ENCODE peak calls at places on chromosome 7, in four cellular contexts. One of them, this sample, is unnamed. For H3K27me3, the result is how much of the 10 kb centered on the place peaks cover.

GRCh38 chr7:87220026-87220733 is 648 bp upstream of the TMEM243 start:
- DNase-seq in spleen: peak
- DNase-seq in K562: peak
- DNase-seq in HepG2: peak
- DNase-seq in this sample: no peak

GRCh38 chr7:149696313-149696712 is 77.1 kb downstream of the ZNF467 start:
- DNase-seq in K562: no peak
- DNase-seq in HepG2: no peak
- DNase-seq in spleen: no peak
- DNase-seq in this sample: no peak

GRCh38 chr7:38482521-38482920 is 148.7 kb downstream of the AMPH start:
- DNase-seq in HepG2: no peak
- DNase-seq in spleen: no peak
- DNase-seq in K562: no peak
- DNase-seq in this sample: peak

GRCh38 chr7:28165971-28166955 is 14.3 kb downstream of the JAZF1 start:
- DNase-seq in K562: no peak
- DNase-seq in spleen: no peak
- DNase-seq in HepG2: no peak
- DNase-seq in this sample: no peak

GRCh38 chr7:17948503-17949238 is 8.4 kb upstream of the SNX13 start:
- DNase-seq in K562: no peak
- DNase-seq in HepG2: no peak
- DNase-seq in spleen: no peak
- DNase-seq in this sample: no peak

GRCh38 chr7:3882782-3883181 is 581.7 kb downstream of the SDK1 start:
- DNase-seq in HepG2: no peak
- DNase-seq in K562: no peak
- DNase-seq in spleen: no peak
- DNase-seq in this sample: no peak

GRCh38 chr7:13790611-13791010 is 198.9 kb downstream of the ETV1 start:
- DNase-seq in spleen: no peak
- DNase-seq in HepG2: no peak
- DNase-seq in K562: no peak
- DNase-seq in this sample: no peak

GRCh38 chr7:101859411-101860106 is 42.1 kb downstream of the CUX1 start:
- DNase-seq in K562: no peak
- DNase-seq in HepG2: no peak
- DNase-seq in spleen: no peak
- DNase-seq in this sample: no peak

GRCh38 chr7:128053023-128053422 is 21.8 kb upstream of the LRRC4 start:
- DNase-seq in spleen: no peak
- DNase-seq in HepG2: no peak
- DNase-seq in K562: peak
- DNase-seq in this sample: no peak

GRCh38 chr7:49001610-49002033 is 77.3 kb downstream of the CDC14C start:
- DNase-seq in spleen: no peak
- DNase-seq in HepG2: peak
- DNase-seq in K562: peak
- DNase-seq in this sample: peak

GRCh38 chr7:117381357-117381756 is 45.9 kb downstream of the ASZ1 start:
- DNase-seq in HepG2: no peak
- DNase-seq in spleen: no peak
- DNase-seq in K562: no peak
- DNase-seq in this sample: no peak

GRCh38 chr7:36286241-36286640 is 103.4 kb upstream of the ANLN start:
- DNase-seq in spleen: no peak
- DNase-seq in HepG2: no peak
- DNase-seq in K562: no peak
- DNase-seq in this sample: no peak

GRCh38 chr7:90587766-90588165 is 8.4 kb upstream of the CDK14 start:
- DNase-seq in K562: no peak
- DNase-seq in spleen: no peak
- DNase-seq in HepG2: no peak
- DNase-seq in this sample: no peak

GRCh38 chr7:66204822-66205735 is at the start of gene TPST1:
- DNase-seq in K562: peak
- DNase-seq in spleen: peak
- DNase-seq in HepG2: peak
- DNase-seq in this sample: peak

GRCh38 chr7:125605241-125605640 is 675.6 kb upstream of the POT1 start:
- DNase-seq in HepG2: no peak
- DNase-seq in spleen: no peak
- DNase-seq in K562: peak
- DNase-seq in this sample: no peak

GRCh38 chr7:42492895-42493294 is 255.9 kb upstream of the GLI3 start:
- DNase-seq in HepG2: no peak
- DNase-seq in K562: no peak
- DNase-seq in spleen: no peak
- DNase-seq in this sample: no peak

GRCh38 chr7:157686285-157686894 is 349.6 kb downstream of the DNAJB6 start:
- DNase-seq in spleen: no peak
- DNase-seq in K562: no peak
- DNase-seq in HepG2: no peak
- DNase-seq in this sample: no peak

GRCh38 chr7:98711945-98712344 is 94.9 kb downstream of the NPTX2 start:
- DNase-seq in K562: no peak
- DNase-seq in spleen: no peak
- DNase-seq in HepG2: no peak
- DNase-seq in this sample: no peak

GRCh38 chr7:1344421-1344820 is 111.7 kb downstream of the UNCX start:
- DNase-seq in HepG2: no peak
- DNase-seq in K562: no peak
- DNase-seq in spleen: peak
- DNase-seq in this sample: no peak

GRCh38 chr7:11341285-11341944 is 367.7 kb downstream of the PHF14 start:
- DNase-seq in K562: peak
- DNase-seq in HepG2: no peak
- DNase-seq in spleen: no peak
- DNase-seq in this sample: no peak

GRCh38 chr7:12124028-12124427 is 87.1 kb upstream of the TMEM106B start:
- DNase-seq in K562: no peak
- DNase-seq in HepG2: no peak
- DNase-seq in spleen: no peak
- DNase-seq in this sample: no peak

GRCh38 chr7:98565114-98565513 is 52.0 kb upstream of the NPTX2 start:
- DNase-seq in spleen: no peak
- DNase-seq in K562: no peak
- DNase-seq in HepG2: no peak
- DNase-seq in this sample: no peak

GRCh38 chr7:21850531-21851285 is 95.0 kb downstream of the CDCA7L start:
- DNase-seq in HepG2: no peak
- DNase-seq in spleen: no peak
- DNase-seq in K562: no peak
- DNase-seq in this sample: no peak

GRCh38 chr7:137996386-137996851 is 5.5 kb downstream of the CREB3L2 start:
- DNase-seq in HepG2: no peak
- DNase-seq in spleen: no peak
- DNase-seq in K562: peak
- DNase-seq in this sample: no peak

GRCh38 chr7:95772298-95772770 is at the start of gene DYNC1I1:
- DNase-seq in K562: peak
- DNase-seq in spleen: peak
- DNase-seq in HepG2: peak
- DNase-seq in this sample: no peak

GRCh38 chr7:24882989-24883631 is 96.9 kb downstream of the OSBPL3 start:
- DNase-seq in K562: no peak
- DNase-seq in HepG2: no peak
- DNase-seq in spleen: no peak
- DNase-seq in this sample: no peak

GRCh38 chr7:16603633-16604032 is 41.9 kb downstream of the ANKMY2 start:
- DNase-seq in K562: no peak
- DNase-seq in HepG2: no peak
- DNase-seq in spleen: no peak
- DNase-seq in this sample: no peak

GRCh38 chr7:5997210-5997808 is 11.5 kb downstream of the PMS2 start:
- DNase-seq in K562: peak
- DNase-seq in HepG2: peak
- DNase-seq in spleen: no peak
- DNase-seq in this sample: no peak

GRCh38 chr7:1547777-1548437 is 8.1 kb downstream of the TMEM184A start:
- DNase-seq in K562: no peak
- DNase-seq in HepG2: no peak
- DNase-seq in spleen: no peak
- DNase-seq in this sample: no peak

GRCh38 chr7:22876986-22877729 is 54.5 kb upstream of the TOMM7 start:
- DNase-seq in K562: no peak
- DNase-seq in HepG2: no peak
- DNase-seq in spleen: no peak
- DNase-seq in this sample: no peak

GRCh38 chr7:24346716-24347115 is 62.7 kb downstream of the NPY start:
- DNase-seq in K562: no peak
- DNase-seq in spleen: no peak
- DNase-seq in HepG2: no peak
- DNase-seq in this sample: no peak

GRCh38 chr7:116736927-116737715 is 65.1 kb downstream of the MET start:
- DNase-seq in K562: no peak
- DNase-seq in spleen: no peak
- DNase-seq in HepG2: peak
- DNase-seq in this sample: no peak

GRCh38 chr7:148287538-148287937 is 303.0 kb upstream of the C7orf33 start:
- DNase-seq in K562: no peak
- DNase-seq in HepG2: no peak
- DNase-seq in spleen: no peak
- DNase-seq in this sample: no peak

GRCh38 chr7:127927339-127927679 is 103.9 kb downstream of the LRRC4 start:
- DNase-seq in spleen: no peak
- DNase-seq in K562: peak
- DNase-seq in HepG2: peak
- DNase-seq in this sample: no peak

GRCh38 chr7:104089622-104090021 is 100.2 kb upstream of the RELN start:
- DNase-seq in K562: no peak
- DNase-seq in HepG2: no peak
- DNase-seq in spleen: no peak
- DNase-seq in this sample: no peak
- TF ChIP-seq POLR2AphosphoS5 in K562: no peak
- TF ChIP-seq POLR2AphosphoS5 in HepG2: no peak
- TF ChIP-seq POLR2AphosphoS5 in spleen: no peak
- TF ChIP-seq POLR2AphosphoS5 in this sample: no peak

GRCh38 chr7:155351120-155351870 is 53.6 kb downstream of the INSIG1 start:
- DNase-seq in K562: no peak
- DNase-seq in spleen: peak
- DNase-seq in HepG2: no peak
- DNase-seq in this sample: no peak

GRCh38 chr7:155353256-155353897 is 55.7 kb downstream of the INSIG1 start:
- DNase-seq in K562: no peak
- DNase-seq in spleen: no peak
- DNase-seq in HepG2: no peak
- DNase-seq in this sample: no peak

GRCh38 chr7:155352076-155352752 is 54.5 kb downstream of the INSIG1 start:
- DNase-seq in spleen: peak
- DNase-seq in HepG2: no peak
- DNase-seq in K562: no peak
- DNase-seq in this sample: no peak

GRCh38 chr7:155354371-155355048 is 56.8 kb downstream of the INSIG1 start:
- DNase-seq in K562: no peak
- DNase-seq in spleen: peak
- DNase-seq in HepG2: no peak
- DNase-seq in this sample: no peak

DNA sequence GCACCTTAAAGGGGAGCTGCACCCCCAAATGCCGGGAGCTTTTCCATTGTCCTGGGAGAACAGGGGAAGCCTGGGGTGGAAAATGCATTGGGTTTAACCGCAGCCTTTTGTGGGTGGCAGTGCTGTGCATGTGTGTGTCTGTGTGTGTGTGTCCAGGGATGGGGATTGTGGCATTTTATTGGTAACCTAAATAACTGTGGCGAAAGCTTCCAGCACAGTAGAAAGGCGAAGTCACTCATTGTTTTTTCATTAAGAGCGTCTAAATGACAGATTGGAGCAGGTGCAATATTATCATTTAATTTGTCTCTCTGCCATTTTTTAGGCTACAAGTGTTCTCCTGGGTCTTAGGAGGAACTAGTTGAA is 55.1 kb downstream of the INSIG1 start:
- DNase-seq in spleen: no peak
- DNase-seq in K562: no peak
- DNase-seq in HepG2: no peak
- DNase-seq in this sample: no peak
- H3K27me3 ChIP-seq in spleen: under half
- H3K27me3 ChIP-seq in K562: half or more
- H3K27me3 ChIP-seq in HepG2: under half
- H3K27me3 ChIP-seq in this sample: under half

GRCh38 chr7:51647931-51648351 is 331.3 kb upstream of the COBL start:
- DNase-seq in K562: no peak
- DNase-seq in HepG2: peak
- DNase-seq in spleen: no peak
- DNase-seq in this sample: no peak
- TF ChIP-seq POLR2AphosphoS5 in K562: no peak
- TF ChIP-seq POLR2AphosphoS5 in HepG2: no peak
- TF ChIP-seq POLR2AphosphoS5 in spleen: no peak
- TF ChIP-seq POLR2AphosphoS5 in this sample: no peak

GRCh38 chr7:27157717-27158431 is 1.4 kb upstream of the HOXA7 start:
- DNase-seq in HepG2: no peak
- DNase-seq in spleen: no peak
- DNase-seq in K562: no peak
- DNase-seq in this sample: no peak
- H3K27me3 ChIP-seq in HepG2: under half
- H3K27me3 ChIP-seq in spleen: half or more
- H3K27me3 ChIP-seq in K562: half or more
- H3K27me3 ChIP-seq in this sample: under half